ENCODE peak calls at places on chromosomes 13 and 19, in five cellular contexts. One of them, this sample, is unnamed.

GRCh38 chr19:49058592-49058991 is 1.0 kb upstream of the CGB7 start:
- DNase-seq in K562: peak
- DNase-seq in HepG2: no peak
- DNase-seq in GM12878: no peak
- DNase-seq in H1: no peak
- DNase-seq in this sample: peak

GRCh38 chr13:110483386-110483785 is 78.1 kb downstream of the RAB20 start:
- DNase-seq in H1: no peak
- DNase-seq in HepG2: no peak
- DNase-seq in K562: no peak
- DNase-seq in GM12878: no peak
- DNase-seq in this sample: no peak

GRCh38 chr13:41955605-41956004 is 5.3 kb downstream of the VWA8 start:
- DNase-seq in GM12878: no peak
- DNase-seq in H1: no peak
- DNase-seq in HepG2: no peak
- DNase-seq in K562: no peak
- DNase-seq in this sample: no peak

GRCh38 chr19:10207026-10207425 is 12.3 kb upstream of the DNMT1 start:
- DNase-seq in HepG2: no peak
- DNase-seq in GM12878: no peak
- DNase-seq in K562: no peak
- DNase-seq in H1: no peak
- DNase-seq in this sample: no peak

GRCh38 chr19:14187586-14187985 is 18.4 kb downstream of the ADGRL1 start:
- DNase-seq in GM12878: no peak
- DNase-seq in HepG2: no peak
- DNase-seq in K562: peak
- DNase-seq in H1: no peak
- DNase-seq in this sample: no peak

GRCh38 chr13:30355405-30355741 is 48.0 kb upstream of the KATNAL1 start:
- DNase-seq in H1: no peak
- DNase-seq in GM12878: no peak
- DNase-seq in HepG2: peak
- DNase-seq in K562: peak
- DNase-seq in this sample: peak

GRCh38 chr19:531009-531752 is 379 bp upstream of the CDC34 start:
- DNase-seq in H1: no peak
- DNase-seq in GM12878: no peak
- DNase-seq in HepG2: peak
- DNase-seq in K562: peak
- DNase-seq in this sample: peak

GRCh38 chr19:35048911-35049411 is 7.4 kb downstream of the HPN start:
- DNase-seq in K562: no peak
- DNase-seq in H1: no peak
- DNase-seq in GM12878: no peak
- DNase-seq in HepG2: no peak
- DNase-seq in this sample: no peak

GRCh38 chr13:111115841-111116500 is 861 bp downstream of the ARHGEF7 start:
- DNase-seq in K562: no peak
- DNase-seq in HepG2: peak
- DNase-seq in GM12878: no peak
- DNase-seq in H1: no peak
- DNase-seq in this sample: peak

GRCh38 chr13:50678464-50679162 is 164.9 kb downstream of the DLEU7 start:
- DNase-seq in GM12878: no peak
- DNase-seq in H1: no peak
- DNase-seq in K562: no peak
- DNase-seq in HepG2: no peak
- DNase-seq in this sample: no peak

GRCh38 chr13:111382411-111382810 is 62.0 kb downstream of the TEX29 start:
- DNase-seq in H1: no peak
- DNase-seq in K562: no peak
- DNase-seq in GM12878: no peak
- DNase-seq in HepG2: no peak
- DNase-seq in this sample: no peak

GRCh38 chr13:94243551-94243950 is 235.9 kb downstream of the DCT start:
- DNase-seq in HepG2: no peak
- DNase-seq in K562: no peak
- DNase-seq in GM12878: no peak
- DNase-seq in H1: no peak
- DNase-seq in this sample: no peak

GRCh38 chr13:50126378-50127016 is 111.3 kb downstream of the KCNRG start:
- DNase-seq in HepG2: peak
- DNase-seq in K562: no peak
- DNase-seq in GM12878: no peak
- DNase-seq in H1: no peak
- DNase-seq in this sample: peak

GRCh38 chr19:47369923-47370625 is 21.0 kb downstream of the DHX34 start:
- DNase-seq in GM12878: no peak
- DNase-seq in H1: no peak
- DNase-seq in HepG2: no peak
- DNase-seq in K562: no peak
- DNase-seq in this sample: no peak

GRCh38 chr13:105346141-105346766 is 1189.2 kb downstream of the EFNB2 start:
- DNase-seq in K562: no peak
- DNase-seq in H1: no peak
- DNase-seq in GM12878: no peak
- DNase-seq in HepG2: peak
- DNase-seq in this sample: no peak

GRCh38 chr13:109884462-109884861 is 98.1 kb upstream of the IRS2 start:
- DNase-seq in H1: no peak
- DNase-seq in GM12878: no peak
- DNase-seq in HepG2: no peak
- DNase-seq in K562: no peak
- DNase-seq in this sample: no peak

GRCh38 chr13:106432636-106433035 is 102.8 kb downstream of the EFNB2 start:
- DNase-seq in HepG2: no peak
- DNase-seq in K562: no peak
- DNase-seq in H1: no peak
- DNase-seq in GM12878: no peak
- DNase-seq in this sample: no peak

GRCh38 chr19:47032171-47032811 is 12.7 kb downstream of the NPAS1 start:
- DNase-seq in H1: no peak
- DNase-seq in GM12878: no peak
- DNase-seq in K562: peak
- DNase-seq in HepG2: no peak
- DNase-seq in this sample: peak

GRCh38 chr13:112059457-112060317 is 7.3 kb upstream of the SOX1 start:
- DNase-seq in HepG2: no peak
- DNase-seq in K562: no peak
- DNase-seq in GM12878: no peak
- DNase-seq in H1: no peak
- DNase-seq in this sample: no peak

GRCh38 chr13:44243198-44243852 is 130.3 kb upstream of the SERP2 start:
- DNase-seq in H1: peak
- DNase-seq in HepG2: peak
- DNase-seq in GM12878: no peak
- DNase-seq in K562: peak
- DNase-seq in this sample: peak

GRCh38 chr13:45367995-45368394 is 27.0 kb upstream of the TPT1 start:
- DNase-seq in K562: no peak
- DNase-seq in GM12878: no peak
- DNase-seq in HepG2: no peak
- DNase-seq in H1: no peak
- DNase-seq in this sample: no peak

GRCh38 chr13:26601669-26602068 is 44.2 kb downstream of the WASF3 start:
- DNase-seq in K562: no peak
- DNase-seq in HepG2: no peak
- DNase-seq in GM12878: peak
- DNase-seq in H1: no peak
- DNase-seq in this sample: no peak

GRCh38 chr19:57886046-57886445 is 2.8 kb downstream of the ZNF814 start:
- DNase-seq in H1: no peak
- DNase-seq in HepG2: no peak
- DNase-seq in GM12878: no peak
- DNase-seq in K562: no peak
- DNase-seq in this sample: no peak

GRCh38 chr19:41813911-41814310 is 17.5 kb downstream of the CEACAM3 start:
- DNase-seq in K562: no peak
- DNase-seq in GM12878: no peak
- DNase-seq in HepG2: no peak
- DNase-seq in H1: no peak
- DNase-seq in this sample: no peak
- TF ChIP-seq CREB1 in K562: no peak
- TF ChIP-seq CREB1 in GM12878: no peak
- TF ChIP-seq CREB1 in HepG2: no peak
- TF ChIP-seq CREB1 in H1: no peak
- TF ChIP-seq CREB1 in this sample: no peak

GRCh38 chr13:59157181-59157580 is 1006.5 kb downstream of the DIAPH3 start:
- DNase-seq in K562: no peak
- DNase-seq in GM12878: no peak
- DNase-seq in HepG2: no peak
- DNase-seq in H1: no peak
- DNase-seq in this sample: no peak
- TF ChIP-seq ATF3 in K562: no peak
- TF ChIP-seq ATF3 in GM12878: no peak
- TF ChIP-seq ATF3 in HepG2: no peak
- TF ChIP-seq ATF3 in H1: no peak
- TF ChIP-seq ATF3 in this sample: no peak

GRCh38 chr19:4552546-4552819 is 7.0 kb downstream of the SEMA6B start:
- DNase-seq in HepG2: no peak
- DNase-seq in GM12878: no peak
- DNase-seq in H1: no peak
- DNase-seq in K562: no peak
- DNase-seq in this sample: no peak

GRCh38 chr19:4553092-4553695 is 6.3 kb downstream of the SEMA6B start:
- DNase-seq in HepG2: no peak
- DNase-seq in K562: no peak
- DNase-seq in GM12878: no peak
- DNase-seq in H1: no peak
- DNase-seq in this sample: no peak

GRCh38 chr19:4554717-4555116 is 4.8 kb downstream of the SEMA6B start:
- DNase-seq in GM12878: no peak
- DNase-seq in HepG2: no peak
- DNase-seq in K562: no peak
- DNase-seq in H1: no peak
- DNase-seq in this sample: no peak

GRCh38 chr19:4555657-4556561 is 3.6 kb downstream of the SEMA6B start:
- DNase-seq in K562: peak
- DNase-seq in H1: no peak
- DNase-seq in GM12878: no peak
- DNase-seq in HepG2: no peak
- DNase-seq in this sample: peak

DNA sequence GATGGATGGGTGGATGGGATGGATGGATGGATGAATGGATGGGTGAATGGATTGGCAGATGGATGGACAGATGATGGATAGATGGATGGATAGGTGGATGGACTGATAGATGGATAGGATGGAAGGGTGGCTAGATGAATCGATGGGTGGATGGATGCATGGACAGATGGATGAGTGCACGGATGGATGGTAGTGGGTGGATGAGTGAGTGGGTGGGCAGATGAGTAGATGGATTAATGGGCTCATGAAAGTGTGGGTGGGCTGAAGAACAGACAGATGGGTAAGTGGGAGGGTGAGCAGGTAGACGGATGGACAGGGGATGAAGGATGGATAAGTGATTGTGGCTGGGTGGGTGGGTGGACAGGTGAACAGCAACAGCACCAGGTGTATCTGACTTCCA is 5.7 kb downstream of the SEMA6B start:
- DNase-seq in H1: no peak
- DNase-seq in GM12878: no peak
- DNase-seq in K562: no peak
- DNase-seq in HepG2: no peak
- DNase-seq in this sample: no peak
- TF ChIP-seq CREB1 in H1: no peak
- TF ChIP-seq CREB1 in GM12878: no peak
- TF ChIP-seq CREB1 in K562: no peak
- TF ChIP-seq CREB1 in HepG2: no peak
- TF ChIP-seq CREB1 in this sample: no peak

DNA sequence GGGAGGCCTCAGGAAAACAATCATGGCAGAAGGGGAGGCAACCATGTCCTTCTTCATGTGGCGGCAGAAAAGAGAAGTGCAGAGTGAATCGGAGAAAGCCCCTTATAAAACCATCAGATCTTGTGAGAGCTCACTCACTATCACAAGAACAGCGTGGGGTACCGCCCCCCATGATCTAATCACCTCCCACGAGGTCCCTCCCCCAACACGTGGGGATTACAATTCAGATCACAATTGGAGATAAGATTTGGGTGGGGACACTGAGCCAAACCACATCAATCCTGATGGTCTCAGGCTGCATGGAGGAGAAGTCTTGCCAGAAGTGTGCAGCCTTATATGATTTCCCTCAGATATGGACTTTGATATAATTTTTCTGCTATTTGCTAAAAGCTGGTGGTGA is 26.1 kb downstream of the TM9SF2 start:
- DNase-seq in HepG2: no peak
- DNase-seq in H1: no peak
- DNase-seq in K562: no peak
- DNase-seq in GM12878: no peak
- DNase-seq in this sample: no peak
- TF ChIP-seq ATF3 in HepG2: no peak
- TF ChIP-seq ATF3 in H1: no peak
- TF ChIP-seq ATF3 in K562: no peak
- TF ChIP-seq ATF3 in GM12878: no peak
- TF ChIP-seq ATF3 in this sample: no peak

GRCh38 chr13:54356849-54357248 is 1328.2 kb downstream of the OLFM4 start:
- DNase-seq in H1: no peak
- DNase-seq in K562: no peak
- DNase-seq in GM12878: no peak
- DNase-seq in HepG2: no peak
- DNase-seq in this sample: no peak
- TF ChIP-seq CREB1 in H1: no peak
- TF ChIP-seq CREB1 in K562: no peak
- TF ChIP-seq CREB1 in GM12878: no peak
- TF ChIP-seq CREB1 in HepG2: no peak
- TF ChIP-seq CREB1 in this sample: no peak

GRCh38 chr13:104301216-104301975 is 1235.2 kb upstream of the SLC10A2 start:
- DNase-seq in H1: no peak
- DNase-seq in K562: no peak
- DNase-seq in GM12878: no peak
- DNase-seq in HepG2: no peak
- DNase-seq in this sample: no peak
- TF ChIP-seq ATF3 in H1: no peak
- TF ChIP-seq ATF3 in K562: no peak
- TF ChIP-seq ATF3 in GM12878: no peak
- TF ChIP-seq ATF3 in HepG2: no peak
- TF ChIP-seq ATF3 in this sample: no peak